ENCODE peak calls at places on chromosome 9, in four cellular contexts. R, V, G and X are unnamed samples.

GRCh38 chr9:124306098-124306735 is 48.5 kb downstream of the NEK6 start:
- DNase-seq in R (peak), V (no peak), G (no peak), X (no peak)

GRCh38 chr9:99112750-99113417 is 8.0 kb downstream of the TGFBR1 start:
- DNase-seq in R (no peak), V (no peak), G (no peak), X (no peak)

GRCh38 chr9:69027355-69028097 is 8.0 kb upstream of the FXN start:
- DNase-seq in R (peak), V (no peak), G (peak), X (peak)

GRCh38 chr9:105050296-105050695 is 122.3 kb upstream of the ABCA1 start:
- DNase-seq in R (peak), V (no peak), G (no peak), X (no peak)

GRCh38 chr9:125137200-125137599 is 6.1 kb downstream of the SCAI start:
- DNase-seq in R (peak), V (no peak), G (no peak), X (no peak)

GRCh38 chr9:37417857-37418618 is 4.5 kb upstream of the GRHPR start:
- DNase-seq in R (no peak), V (peak), G (no peak), X (no peak)

GRCh38 chr9:96655198-96655851 is at the start of gene PRXL2C:
- DNase-seq in R (peak), V (peak), G (peak), X (peak)

GRCh38 chr9:130444565-130445221 is at the start of gene ASS1:
- DNase-seq in R (no peak), V (no peak), G (peak), X (peak)

GRCh38 chr9:94054731-94055130 is 29.5 kb upstream of the PTPDC1 start:
- DNase-seq in R (no peak), V (no peak), G (no peak), X (no peak)

GRCh38 chr9:115000217-115000639 is 69.8 kb upstream of the TNFSF8 start:
- DNase-seq in R (no peak), V (no peak), G (no peak), X (no peak)

GRCh38 chr9:131886839-131887238 is 147.0 kb upstream of the RAPGEF1 start:
- DNase-seq in R (peak), V (no peak), G (no peak), X (no peak)

GRCh38 chr9:104686081-104686480 is 8.2 kb upstream of the OR13D1 start:
- DNase-seq in R (no peak), V (no peak), G (no peak), X (no peak)

GRCh38 chr9:38311382-38312270 is 80.9 kb upstream of the ALDH1B1 start:
- DNase-seq in R (no peak), V (no peak), G (no peak), X (no peak)

GRCh38 chr9:129590466-129590865 is 30.4 kb downstream of the C9orf50 start:
- DNase-seq in R (no peak), V (no peak), G (no peak), X (no peak)

GRCh38 chr9:133938670-133939258 is 53.4 kb downstream of the VAV2 start:
- DNase-seq in R (no peak), V (no peak), G (no peak), X (no peak)

GRCh38 chr9:134501266-134502181 is 140.1 kb upstream of the COL5A1 start:
- DNase-seq in R (no peak), V (peak), G (no peak), X (no peak)

GRCh38 chr9:131365546-131365945 is 28.3 kb upstream of the PRRC2B start:
- DNase-seq in R (no peak), V (no peak), G (no peak), X (no peak)

GRCh38 chr9:76688471-76689238 is 75.6 kb upstream of the PCA3 start:
- DNase-seq in R (no peak), V (no peak), G (no peak), X (no peak)

GRCh38 chr9:16806674-16807073 is 63.8 kb downstream of the BNC2 start:
- DNase-seq in R (no peak), V (no peak), G (no peak), X (no peak)

GRCh38 chr9:85640425-85640824 is 101.3 kb downstream of the AGTPBP1 start:
- DNase-seq in R (no peak), V (no peak), G (no peak), X (no peak)

GRCh38 chr9:15617782-15618181 is 64.9 kb downstream of the CCDC171 start:
- DNase-seq in R (no peak), V (no peak), G (no peak), X (no peak)

GRCh38 chr9:4238522-4238921 is 61.3 kb downstream of the GLIS3 start:
- DNase-seq in R (peak), V (no peak), G (no peak), X (no peak)
- H3K27ac ChIP-seq in R (no peak), V (peak), G (peak), X (peak)

DNA sequence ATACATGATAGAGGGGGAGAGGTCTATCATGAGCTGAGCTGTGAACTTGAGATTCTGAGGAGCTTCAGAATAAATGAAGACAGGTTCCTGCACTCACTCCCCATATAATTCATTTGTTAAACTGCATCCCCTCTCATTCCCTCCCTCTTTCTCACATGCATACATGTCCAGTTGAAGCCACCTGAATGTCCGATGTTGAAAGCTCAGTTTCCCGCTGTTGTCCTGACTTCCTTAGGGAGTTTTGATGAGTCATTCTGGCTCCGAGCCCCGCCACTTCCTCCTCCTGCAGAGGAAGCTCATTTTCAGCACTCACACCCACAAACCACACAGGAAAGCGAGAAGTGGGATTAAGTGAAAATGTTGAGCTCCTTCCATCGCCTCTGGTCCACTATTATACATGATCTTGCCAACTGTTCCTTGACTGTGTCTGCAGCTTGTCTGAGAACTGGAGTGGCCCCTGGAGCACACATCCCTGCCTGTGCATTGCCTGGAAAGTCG is 121.2 kb downstream of the CEMIP2 start:
- DNase-seq in R (peak), V (peak), G (peak), X (peak)
- TF ChIP-seq POLR2A in R (no peak), V (no peak), G (no peak), X (no peak)

GRCh38 chr9:128149001-128149701 is at the start of gene LCN2:
- DNase-seq in R (no peak), V (peak), G (no peak), X (peak)
- H3K4me3 ChIP-seq in R (no peak), V (no peak), G (no peak), X (no peak)

GRCh38 chr9:136543830-136544548 is 1.9 kb downstream of the NOTCH1 start:
- DNase-seq in R (no peak), V (peak), G (no peak), X (peak)
- H3K27ac ChIP-seq in R (no peak), V (peak), G (peak), X (peak)